ENCODE peak calls at places on chromosomes 12 and 14, in six cellular contexts. C, I, G, A, S and K are unnamed samples.
A peak's percentile ranks its signal among the peaks of the same experiment; 100 is the strongest.

GRCh38 chr12:89610366-89610765 is 84.5 kb upstream of the POC1B start:
- DNase-seq in C (no peak), I (no peak), G (no peak), A (no peak), S (no peak), K (no peak)

GRCh38 chr12:124927325-124928094 is 13.1 kb upstream of the UBC start:
- DNase-seq in C (no peak), I (peak; percentile 86), G (peak; percentile 94), A (peak; percentile 78), S (no peak), K (peak; percentile 88)

GRCh38 chr12:85711735-85712390 is 124.3 kb downstream of the RASSF9 start:
- DNase-seq in C (no peak), I (no peak), G (no peak), A (no peak), S (no peak), K (no peak)

GRCh38 chr14:32087173-32087861 is 10.2 kb downstream of the ARHGAP5 start:
- DNase-seq in C (peak; percentile 15), I (no peak), G (no peak), A (no peak), S (no peak), K (peak; percentile 61)

GRCh38 chr12:106302401-106303201 is at the start of gene TCP11L2:
- DNase-seq in C (no peak), I (peak; percentile 78), G (peak; percentile 83), A (peak; percentile 93), S (peak; percentile 88), K (peak; percentile 78)

GRCh38 chr12:77754086-77754485 is 76.6 kb upstream of the NAV3 start:
- DNase-seq in C (no peak), I (peak; percentile 33), G (no peak), A (no peak), S (no peak), K (no peak)

GRCh38 chr12:85155791-85156190 is 119.6 kb downstream of the LRRIQ1 start:
- DNase-seq in C (no peak), I (no peak), G (no peak), A (no peak), S (no peak), K (peak; percentile 6)

GRCh38 chr12:111747333-111747732 is 19.4 kb upstream of the ALDH2 start:
- DNase-seq in C (no peak), I (no peak), G (no peak), A (no peak), S (peak; percentile 39), K (no peak)

GRCh38 chr12:67441736-67442346 is 172.7 kb downstream of the CAND1 start:
- DNase-seq in C (no peak), I (peak; percentile 88), G (peak; percentile 68), A (peak; percentile 60), S (peak; percentile 73), K (peak; percentile 79)

GRCh38 chr14:64233791-64234190 is 60.4 kb downstream of the ESR2 start:
- DNase-seq in C (no peak), I (no peak), G (no peak), A (no peak), S (no peak), K (no peak)

GRCh38 chr14:100723135-100723883 is 3.4 kb upstream of the DLK1 start:
- DNase-seq in C (no peak), I (no peak), G (no peak), A (no peak), S (no peak), K (no peak)

GRCh38 chr12:25056011-25056410 is 107.1 kb upstream of the BCAT1 start:
- DNase-seq in C (no peak), I (no peak), G (no peak), A (no peak), S (no peak), K (no peak)

GRCh38 chr12:96099986-96100385 is 64.6 kb upstream of the LTA4H start:
- DNase-seq in C (no peak), I (no peak), G (no peak), A (no peak), S (no peak), K (no peak)

GRCh38 chr12:131832393-131833231 is 4.4 kb downstream of the MMP17 start:
- DNase-seq in C (peak; percentile 65), I (peak; percentile 87), G (no peak), A (no peak), S (peak; percentile 79), K (peak; percentile 68)